ENCODE peak calls at places on chromosome 6, in five cellular contexts. P, C, T, R and Y are unnamed samples. For H3K4me1, the result is how much of the 10 kb centered on the place peaks cover.

GRCh38 chr6:97645757-97646156 is 362.7 kb upstream of the MMS22L start:
- DNase-seq in C (no peak), T (no peak), R (no peak), P (no peak), Y (no peak)

GRCh38 chr6:122495612-122496011 is 24.0 kb upstream of the SERINC1 start:
- DNase-seq in T (no peak), C (no peak), P (no peak), R (no peak), Y (no peak)

GRCh38 chr6:70694371-70694770 is 26.7 kb downstream of the SMAP1 start:
- DNase-seq in C (no peak), P (no peak), T (no peak), R (no peak), Y (no peak)

GRCh38 chr6:170238741-170239565 is 51.9 kb downstream of the DLL1 start:
- DNase-seq in P (no peak), R (no peak), C (no peak), T (no peak), Y (no peak)

GRCh38 chr6:42690151-42690702 is 32.2 kb downstream of the PRPH2 start:
- DNase-seq in C (no peak), T (no peak), R (no peak), P (no peak), Y (no peak)

GRCh38 chr6:51477912-51478311 is 609.5 kb downstream of the PKHD1 start:
- DNase-seq in C (no peak), R (no peak), T (peak), P (no peak), Y (no peak)

GRCh38 chr6:30493643-30494250 is 4.4 kb downstream of the HLA-E start:
- DNase-seq in C (no peak), T (no peak), R (peak), P (no peak), Y (peak)

GRCh38 chr6:112214749-112215269 is 39.6 kb downstream of the LAMA4 start:
- DNase-seq in P (no peak), T (no peak), R (no peak), C (no peak), Y (no peak)

GRCh38 chr6:34272022-34272926 is 23.5 kb upstream of the SMIM29 start:
- DNase-seq in R (no peak), C (peak), P (no peak), T (no peak), Y (peak)

GRCh38 chr6:4820704-4821276 is 44.6 kb downstream of the CDYL start:
- DNase-seq in T (no peak), P (peak), R (no peak), C (no peak), Y (no peak)

GRCh38 chr6:107113460-107114212 is 1.7 kb downstream of the BEND3 start:
- DNase-seq in C (no peak), T (no peak), R (peak), P (no peak), Y (no peak)

GRCh38 chr6:93575495-93575894 is 156.1 kb upstream of the EPHA7 start:
- DNase-seq in R (no peak), P (no peak), T (no peak), C (no peak), Y (no peak)

GRCh38 chr6:47741807-47742206 is 40.0 kb upstream of the OPN5 start:
- DNase-seq in C (no peak), T (no peak), P (no peak), R (no peak), Y (no peak)

GRCh38 chr6:99979953-99980352 is 14.1 kb downstream of the MCHR2 start:
- DNase-seq in C (no peak), T (no peak), R (no peak), P (no peak), Y (no peak)

GRCh38 chr6:10733151-10733715 is 10.4 kb downstream of the TMEM14C start:
- DNase-seq in T (no peak), R (no peak), C (no peak), P (no peak), Y (no peak)

GRCh38 chr6:87756858-87757257 is 54.8 kb upstream of the AKIRIN2 start:
- DNase-seq in P (peak), C (no peak), T (no peak), R (peak), Y (no peak)

GRCh38 chr6:161922631-161923119 is 648.8 kb upstream of the AGPAT4 start:
- DNase-seq in T (no peak), R (peak), C (peak), P (peak), Y (peak)

GRCh38 chr6:95877480-95877879 is 138.3 kb upstream of the FUT9 start:
- DNase-seq in C (no peak), R (no peak), T (no peak), P (no peak), Y (no peak)

GRCh38 chr6:135334169-135334568 is 153.1 kb downstream of the MYB start:
- DNase-seq in T (no peak), R (no peak), C (no peak), P (no peak), Y (no peak)

GRCh38 chr6:36907781-36908180 is 22.0 kb downstream of the C6orf89 start:
- DNase-seq in T (no peak), P (no peak), C (peak), R (no peak), Y (no peak)

DNA sequence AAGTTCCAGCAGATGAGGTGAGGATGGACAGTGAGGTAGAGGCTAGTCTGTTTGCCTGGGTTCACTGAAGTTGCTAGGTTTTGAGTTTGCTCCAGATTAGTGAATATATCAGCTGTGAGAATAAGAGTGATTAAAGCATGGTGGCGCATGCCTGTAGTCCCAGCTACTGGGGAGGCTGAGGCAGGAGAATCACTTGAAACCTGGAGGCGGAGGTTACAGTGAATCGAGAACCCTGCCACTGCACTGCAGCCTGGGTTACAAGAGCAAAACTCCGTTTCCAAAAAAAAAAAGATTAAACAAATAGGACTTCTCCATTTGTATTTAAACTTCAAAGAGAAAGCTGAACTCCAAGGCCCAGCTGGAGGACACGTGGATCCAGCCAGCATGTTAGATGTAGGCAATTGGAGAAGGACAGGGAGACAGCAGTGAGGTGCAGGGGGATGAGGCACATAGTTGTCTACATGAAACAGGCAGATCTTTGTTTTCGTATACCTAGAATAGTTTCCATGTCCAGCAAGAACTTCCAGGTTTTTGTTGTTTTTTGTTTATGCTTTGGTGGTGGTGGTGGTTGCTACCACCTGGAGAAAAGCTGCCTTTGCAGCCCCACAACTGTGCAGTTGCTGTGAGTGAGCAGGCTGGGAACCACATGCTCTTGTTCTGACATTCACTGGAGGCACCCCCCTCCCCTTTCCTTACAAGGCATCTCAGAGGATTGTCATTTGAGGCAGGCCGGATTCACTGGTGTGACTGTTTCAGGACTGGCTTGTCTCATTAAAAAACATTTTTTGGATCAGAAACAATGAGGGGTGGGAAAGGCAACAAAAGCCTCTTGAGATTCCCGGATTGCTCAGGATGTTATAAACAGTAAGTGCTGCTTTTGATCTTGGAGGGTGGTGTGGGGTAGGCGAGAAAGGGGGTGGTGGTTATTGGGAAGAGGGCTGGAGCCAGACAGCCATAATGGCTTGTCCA is 72.3 kb downstream of the JARID2 start:
- DNase-seq in T (peak), C (no peak), P (peak), R (no peak), Y (no peak)
- H3K4me1 ChIP-seq in T (under half), C (half or more), P (under half), R (under half), Y (under half)

GRCh38 chr6:106100755-106101154 is 14.6 kb downstream of the PRDM1 start:
- DNase-seq in P (no peak), C (no peak), T (no peak), R (no peak), Y (no peak)

GRCh38 chr6:106098383-106099234 is 12.5 kb downstream of the PRDM1 start:
- DNase-seq in P (peak), C (no peak), T (no peak), R (no peak), Y (no peak)

GRCh38 chr6:106097368-106098231 is 11.5 kb downstream of the PRDM1 start:
- DNase-seq in T (no peak), P (no peak), R (peak), C (no peak), Y (no peak)

GRCh38 chr6:106101466-106101865 is 15.3 kb downstream of the PRDM1 start:
- DNase-seq in R (no peak), P (no peak), C (no peak), T (no peak), Y (no peak)

DNA sequence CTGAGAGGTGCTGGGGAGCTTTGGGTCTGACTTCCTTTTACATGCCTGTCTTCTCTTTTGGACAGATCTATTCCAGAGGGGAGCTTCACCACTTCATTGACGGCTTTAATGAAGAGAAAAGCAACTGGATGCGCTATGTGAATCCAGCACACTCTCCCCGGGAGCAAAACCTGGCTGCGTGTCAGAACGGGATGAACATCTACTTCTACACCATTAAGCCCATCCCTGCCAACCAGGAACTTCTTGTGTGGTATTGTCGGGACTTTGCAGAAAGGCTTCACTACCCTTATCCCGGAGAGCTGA is 13.1 kb downstream of the PRDM1 start:
- DNase-seq in T (no peak), R (no peak), C (no peak), P (no peak), Y (no peak)
- H3K4me1 ChIP-seq in T (under half), R (under half), C (under half), P (under half), Y (under half)

DNA sequence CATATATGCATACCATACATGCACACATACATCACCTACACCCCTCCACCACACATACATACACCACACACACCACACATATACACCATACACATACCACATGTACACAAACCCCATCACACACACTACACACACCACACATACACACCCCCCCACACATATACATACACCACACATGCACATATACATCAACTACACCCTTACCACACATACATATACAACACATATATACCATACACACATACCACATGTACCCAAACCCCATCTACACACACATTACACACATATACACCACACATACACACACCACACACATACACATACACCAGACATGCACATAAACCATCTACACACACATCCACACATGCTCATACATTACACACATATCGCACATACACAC is 52.7 kb downstream of the DAAM2 start:
- DNase-seq in R (no peak), P (no peak), T (no peak), C (no peak), Y (no peak)
- H3K4me1 ChIP-seq in R (under half), P (under half), T (under half), C (half or more), Y (under half)

GRCh38 chr6:52572536-52572935 is 4.3 kb downstream of the TRAM2 start:
- DNase-seq in P (peak), T (no peak), R (no peak), C (no peak), Y (no peak)
- H3K4me1 ChIP-seq in P (half or more), T (under half), R (half or more), C (half or more), Y (under half)